ENCODE peak calls at places on chromosome 14, in four cellular contexts. H, T, M and X are unnamed samples.

GRCh38 chr14:52949711-52950409 is 990 bp downstream of the FERMT2 start:
- DNase-seq in M (no peak), T (no peak), H (no peak), X (no peak)

GRCh38 chr14:99708449-99708848 is 24.4 kb downstream of the CYP46A1 start:
- DNase-seq in M (no peak), T (no peak), H (no peak), X (no peak)

GRCh38 chr14:75042040-75042439 is 9.2 kb downstream of the MLH3 start:
- DNase-seq in H (no peak), T (no peak), M (no peak), X (no peak)

GRCh38 chr14:60775296-60775695 is 40.7 kb downstream of the MNAT1 start:
- DNase-seq in M (no peak), T (no peak), H (no peak), X (no peak)

GRCh38 chr14:91968280-91968679 is 20.8 kb upstream of the FBLN5 start:
- DNase-seq in M (no peak), H (peak; percentile 47), T (no peak), X (no peak)

GRCh38 chr14:27372771-27373170 is 774.9 kb upstream of the NOVA1 start:
- DNase-seq in H (no peak), M (no peak), T (no peak), X (no peak)

GRCh38 chr14:22333408-22334274 is 255.4 kb downstream of the DAD1 start:
- DNase-seq in H (no peak), T (no peak), M (peak; percentile 28), X (no peak)

GRCh38 chr14:64938972-64939816 is 3.4 kb downstream of the GPX2 start:
- DNase-seq in M (no peak), H (no peak), T (peak; percentile 66), X (no peak)

GRCh38 chr14:35525695-35526094 is 8.3 kb upstream of the INSM2 start:
- DNase-seq in M (no peak), H (no peak), T (no peak), X (no peak)

GRCh38 chr14:102050625-102051024 is 36.2 kb downstream of the HSP90AA1 start:
- DNase-seq in H (no peak), T (no peak), M (no peak), X (no peak)